ENCODE peak calls at places on chromosomes 5 and 9, in four cellular contexts. B, A, S and J are unnamed samples.

GRCh38 chr5:125125031-125125823 is 378.8 kb upstream of the ZNF608 start:
- DNase-seq in B (no peak), A (no peak), S (no peak), J (no peak)

GRCh38 chr5:180130291-180130869 is 58.8 kb upstream of the RNF130 start:
- DNase-seq in B (no peak), A (no peak), S (no peak), J (peak; percentile 29)

GRCh38 chr5:62596096-62596495 is 17.5 kb downstream of the LRRC70 start:
- DNase-seq in B (no peak), A (no peak), S (no peak), J (no peak)

GRCh38 chr5:115979628-115980041 is 17.4 kb downstream of the LVRN start:
- DNase-seq in B (no peak), A (no peak), S (no peak), J (no peak)

GRCh38 chr5:154312571-154312970 is 122.0 kb downstream of the GALNT10 start:
- DNase-seq in B (peak; percentile 61), A (no peak), S (no peak), J (no peak)

GRCh38 chr5:83802686-83803085 is 82.0 kb upstream of the HAPLN1 start:
- DNase-seq in B (peak; percentile 3), A (no peak), S (no peak), J (no peak)

GRCh38 chr5:109550077-109550476 is 139.7 kb upstream of the MAN2A1 start:
- DNase-seq in B (peak; percentile 50), A (no peak), S (no peak), J (no peak)

GRCh38 chr9:88689509-88689908 is 154.5 kb downstream of the NXNL2 start:
- DNase-seq in B (no peak), A (no peak), S (no peak), J (no peak)

GRCh38 chr5:21806943-21807342 is 1046.2 kb downstream of the CDH12 start:
- DNase-seq in B (peak; percentile 98), A (no peak), S (no peak), J (no peak)

GRCh38 chr5:126984632-126985031 is 45.7 kb downstream of the MARCHF3 start:
- DNase-seq in B (no peak), A (no peak), S (no peak), J (no peak)

GRCh38 chr5:87121315-87122170 is 146.1 kb upstream of the RASA1 start:
- DNase-seq in B (peak; percentile 96), A (peak; percentile 36), S (peak; percentile 27), J (no peak)

GRCh38 chr5:138874771-138875628 is at the start of gene LRRTM2:
- DNase-seq in B (no peak), A (no peak), S (no peak), J (no peak)

GRCh38 chr5:138870611-138871010 is 4.5 kb downstream of the LRRTM2 start:
- DNase-seq in B (no peak), A (no peak), S (no peak), J (no peak)

GRCh38 chr5:138874241-138874640 is 894 bp downstream of the LRRTM2 start:
- DNase-seq in B (no peak), A (no peak), S (no peak), J (no peak)

GRCh38 chr5:138873886-138874200 is 1.3 kb downstream of the LRRTM2 start:
- DNase-seq in B (no peak), A (no peak), S (no peak), J (no peak)

GRCh38 chr5:138873096-138873885 is 1.8 kb downstream of the LRRTM2 start:
- DNase-seq in B (no peak), A (no peak), S (no peak), J (no peak)
- H3K4me3 ChIP-seq in B (no peak overlapping the region), A (no peak overlapping the region), S (no peak overlapping the region), J (no peak overlapping the region)

DNA sequence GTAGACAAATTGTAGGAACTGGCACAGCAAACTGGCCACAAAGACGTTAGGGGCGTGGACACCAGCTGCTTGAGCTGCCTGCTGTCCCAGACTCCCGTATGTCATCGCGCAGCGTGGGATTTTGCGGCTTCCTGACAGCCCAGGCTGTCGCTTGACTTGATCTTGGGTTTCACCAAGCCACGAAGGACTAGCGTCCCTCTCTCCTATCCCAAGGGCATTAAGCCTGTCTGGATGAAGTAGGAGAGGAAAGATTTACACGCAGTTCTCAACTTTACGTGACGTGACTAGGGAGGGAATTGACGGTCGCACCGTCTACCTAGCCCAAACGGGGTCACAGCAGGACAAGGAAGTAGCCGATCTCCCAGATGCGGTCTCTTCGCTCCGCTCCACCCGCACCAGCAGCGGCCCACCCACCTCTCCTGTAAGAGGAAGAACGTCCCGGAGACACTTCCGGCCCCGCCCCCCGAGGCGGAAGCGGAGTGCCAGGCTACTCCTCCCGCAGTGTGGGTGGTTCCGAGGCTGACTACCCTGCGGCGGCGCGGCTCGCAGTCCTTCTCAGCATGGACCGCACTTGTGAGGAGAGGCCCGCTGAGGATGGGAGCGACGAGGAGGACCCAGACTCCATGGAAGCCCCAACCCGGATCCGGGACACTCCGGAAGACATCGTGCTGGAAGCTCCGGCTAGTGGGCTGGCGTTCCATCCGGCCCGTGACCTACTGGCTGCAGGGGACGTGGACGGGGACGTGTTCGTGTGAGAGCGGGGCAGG is at the start of gene WDR55:
- DNase-seq in B (peak; percentile 96), A (peak; percentile 96), S (peak; percentile 97), J (peak; percentile 97)
- H3K36me3 ChIP-seq in B (peaks cover 49% of the 10 kb centered on the region), A (peaks cover 3% of the 10 kb centered on the region), S (peaks cover 55% of the 10 kb centered on the region), J (peaks cover 26% of the 10 kb centered on the region)

GRCh38 chr5:81334304-81335061 is 33.1 kb downstream of the ZCCHC9 start:
- DNase-seq in B (no peak), A (no peak), S (no peak), J (no peak)
- H3K4me3 ChIP-seq in B (no peak overlapping the region), A (no peak overlapping the region), S (no peak overlapping the region), J (no peak overlapping the region)

GRCh38 chr9:136219276-136219675 is 14.3 kb upstream of the LHX3 start:
- DNase-seq in B (peak; percentile 80), A (no peak), S (no peak), J (no peak)

GRCh38 chr9:136222166-136222895 is 17.4 kb upstream of the LHX3 start:
- DNase-seq in B (no peak), A (no peak), S (no peak), J (no peak)

GRCh38 chr9:136218271-136218670 is 13.3 kb upstream of the LHX3 start:
- DNase-seq in B (no peak), A (no peak), S (no peak), J (no peak)

GRCh38 chr9:136218673-136219072 is 13.7 kb upstream of the LHX3 start:
- DNase-seq in B (no peak), A (no peak), S (no peak), J (no peak)

GRCh38 chr9:136220017-136220729 is 15.2 kb upstream of the LHX3 start:
- DNase-seq in B (peak; percentile 79), A (no peak), S (no peak), J (no peak)
- H3K36me3 ChIP-seq in B (peaks cover 6% of the 10 kb centered on the region), A (no peaks in the 10 kb centered on the region), S (peaks cover 43% of the 10 kb centered on the region), J (peaks cover 6% of the 10 kb centered on the region)

GRCh38 chr5:139342423-139342723 is 719 bp downstream of the PAIP2 start:
- DNase-seq in B (no peak), A (no peak), S (peak; percentile 80), J (no peak)

GRCh38 chr5:139341689-139342422 is at the start of gene PAIP2:
- DNase-seq in B (peak; percentile 95), A (peak; percentile 96), S (peak; percentile 98), J (peak; percentile 97)

GRCh38 chr5:139341187-139341688 is 416 bp upstream of the PAIP2 start:
- DNase-seq in B (no peak), A (no peak), S (no peak), J (no peak)

GRCh38 chr5:139343476-139343875 is 1.8 kb downstream of the PAIP2 start:
- DNase-seq in B (no peak), A (no peak), S (no peak), J (no peak)

GRCh38 chr5:139344177-139344576 is 2.5 kb downstream of the PAIP2 start:
- DNase-seq in B (no peak), A (no peak), S (no peak), J (no peak)
- H3K4me3 ChIP-seq in B (peak overlapping the region; percentile 96), A (peak overlapping the region; percentile 98), S (no peak overlapping the region), J (no peak overlapping the region)